ENCODE peak calls at places on chromosomes 16 and 17, in five cellular contexts. X, L, J, O and N are unnamed samples.

GRCh38 chr16:70696952-70697600 is 11.2 kb upstream of the MTSS2 start:
- DNase-seq in X (no peak), L (no peak), J (no peak), O (peak; percentile 89), N (no peak)

GRCh38 chr17:7479389-7480192 is at the start of gene ZBTB4:
- DNase-seq in X (peak; percentile 69), L (peak; percentile 21), J (peak; percentile 44), O (peak; percentile 42), N (peak; percentile 65)

GRCh38 chr16:85659805-85660511 is 28.8 kb downstream of the GINS2 start:
- DNase-seq in X (peak; percentile 98), L (peak; percentile 41), J (peak; percentile 68), O (peak; percentile 60), N (peak; percentile 67)

GRCh38 chr17:16477255-16477654 is 14.7 kb downstream of the LRRC75A start:
- DNase-seq in X (no peak), L (peak; percentile 89), J (no peak), O (peak; percentile 39), N (peak; percentile 87)

GRCh38 chr16:50671644-50672260 is 9.4 kb downstream of the SNX20 start:
- DNase-seq in X (peak; percentile 74), L (peak; percentile 16), J (no peak), O (peak; percentile 59), N (peak; percentile 13)

GRCh38 chr16:23974223-23974622 is 138.4 kb downstream of the PRKCB start:
- DNase-seq in X (peak; percentile 73), L (no peak), J (peak; percentile 65), O (no peak), N (no peak)

GRCh38 chr16:56450275-56450889 is 750 bp downstream of the NUDT21 start:
- DNase-seq in X (no peak), L (peak; percentile 14), J (no peak), O (no peak), N (peak; percentile 40)

GRCh38 chr16:89723279-89724250 is 2.2 kb downstream of the ZNF276 start:
- DNase-seq in X (no peak), L (peak; percentile 14), J (no peak), O (no peak), N (no peak)

GRCh38 chr17:42288985-42289862 is 926 bp downstream of the STAT5A start:
- DNase-seq in X (peak; percentile 62), L (no peak), J (no peak), O (no peak), N (no peak)

GRCh38 chr17:67931227-67931626 is 65.0 kb downstream of the C17orf58 start:
- DNase-seq in X (no peak), L (no peak), J (no peak), O (no peak), N (no peak)

DNA sequence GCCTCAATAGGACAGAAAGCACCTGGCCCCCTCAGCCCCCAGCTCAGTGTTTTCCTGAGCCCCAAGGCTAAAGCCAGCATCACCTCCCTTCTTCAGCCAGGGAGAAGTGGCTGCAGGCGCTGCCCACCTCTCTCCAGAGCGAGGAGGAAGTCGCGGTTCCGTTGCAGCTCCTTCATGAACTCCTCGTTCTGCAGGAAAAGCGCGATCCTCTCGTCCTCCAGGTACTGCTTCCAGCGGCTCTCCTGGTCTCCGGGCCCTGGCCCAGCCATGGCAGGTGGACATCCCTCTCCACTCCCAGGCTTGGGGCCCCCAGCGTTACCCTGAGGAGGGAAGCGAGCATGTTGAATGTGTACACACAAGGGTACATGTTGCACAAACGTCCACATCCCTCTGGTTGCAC is 22.7 kb upstream of the MRPS23 start:
- DNase-seq in X (no peak), L (no peak), J (no peak), O (no peak), N (no peak)
- H4K91ac ChIP-seq in X (peak overlapping the region; percentile 100), L (peak overlapping the region; percentile 99), J (no peak overlapping the region), O (no peak overlapping the region), N (no peak overlapping the region)

GRCh38 chr16:29230671-29231091 is 175.8 kb downstream of the NPIPB11 start:
- DNase-seq in X (peak; percentile 72), L (peak; percentile 58), J (no peak), O (no peak), N (no peak)
- H3K4me3 ChIP-seq in X (no peak overlapping the region), L (no peak overlapping the region), J (no peak overlapping the region), O (no peak overlapping the region), N (no peak overlapping the region)

GRCh38 chr17:2911755-2912111 is 115.5 kb downstream of the RAP1GAP2 start:
- DNase-seq in X (no peak), L (no peak), J (no peak), O (no peak), N (no peak)
- H4K91ac ChIP-seq in X (no peak overlapping the region), L (no peak overlapping the region), J (no peak overlapping the region), O (no peak overlapping the region), N (no peak overlapping the region)

DNA sequence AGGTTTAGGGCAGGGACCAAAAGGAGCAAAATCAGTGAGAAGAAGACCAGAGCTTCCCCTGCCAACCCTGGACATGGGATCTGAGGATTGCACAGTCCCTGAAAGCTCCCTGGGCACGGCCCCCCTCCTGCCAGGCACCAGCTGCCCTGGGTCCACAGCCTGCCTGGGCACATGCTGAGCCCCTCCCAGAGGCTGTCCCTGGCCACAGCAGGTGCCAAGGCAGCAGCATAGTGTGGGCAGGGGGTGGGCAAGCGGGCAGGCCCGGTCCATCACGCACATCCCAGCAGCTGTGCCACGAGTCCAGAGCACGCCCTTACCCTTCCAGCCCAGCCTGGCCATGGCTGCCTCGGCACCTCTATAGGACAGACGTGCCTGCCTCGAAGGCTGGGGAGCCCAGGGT is 12.7 kb downstream of the SCN4A start:
- DNase-seq in X (no peak), L (no peak), J (no peak), O (no peak), N (no peak)
- H3K4me3 ChIP-seq in X (peak overlapping the region; percentile 62), L (no peak overlapping the region), J (no peak overlapping the region), O (no peak overlapping the region), N (no peak overlapping the region)

DNA sequence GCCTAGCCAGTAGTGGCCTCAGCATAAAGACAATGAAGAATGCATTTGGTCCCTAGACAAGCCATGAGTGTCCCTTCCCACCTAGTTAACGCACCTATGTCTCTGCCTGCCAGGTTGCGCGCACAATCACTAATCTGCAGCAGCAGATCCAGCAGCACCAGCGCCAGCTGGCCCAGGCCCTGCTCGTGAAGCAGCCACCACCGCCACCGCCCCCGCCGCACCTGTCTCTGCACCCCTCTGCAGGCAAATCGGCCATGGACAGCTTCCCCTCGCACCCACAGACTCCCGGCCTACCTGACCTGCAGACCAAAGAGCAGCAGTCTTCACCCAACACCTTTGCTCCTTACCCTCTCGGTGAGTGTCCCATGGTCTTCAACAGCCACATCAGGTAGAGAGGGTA is 41.8 kb downstream of the TMC6 start:
- DNase-seq in X (no peak), L (no peak), J (no peak), O (no peak), N (no peak)
- H4K91ac ChIP-seq in X (no peak overlapping the region), L (no peak overlapping the region), J (no peak overlapping the region), O (no peak overlapping the region), N (no peak overlapping the region)

DNA sequence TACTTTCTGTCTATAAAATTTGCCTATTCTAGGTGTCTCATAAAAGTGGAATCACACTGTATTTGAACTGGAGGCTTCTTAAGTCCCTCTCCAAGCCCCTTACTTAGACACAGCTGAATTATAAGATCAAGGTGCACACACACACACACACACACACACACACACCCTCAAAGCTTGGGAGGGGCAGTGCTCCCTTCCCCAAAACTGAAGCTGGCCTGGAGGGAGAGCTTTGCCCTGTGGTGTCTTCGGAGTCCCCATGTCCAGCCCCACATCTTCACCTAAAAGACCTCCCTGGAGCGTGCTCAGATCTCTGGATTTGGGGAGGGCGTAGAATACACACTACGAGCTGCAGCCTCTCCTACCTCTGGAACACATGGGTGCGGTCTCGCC is 828 bp downstream of the EMP2 start:
- DNase-seq in X (no peak), L (no peak), J (peak; percentile 18), O (no peak), N (peak; percentile 4)
- H3K4me3 ChIP-seq in X (peak overlapping the region; percentile 41), L (peak overlapping the region; percentile 70), J (peak overlapping the region; percentile 73), O (peak overlapping the region; percentile 78), N (no peak overlapping the region)